ENCODE peak calls at places on chromosomes 11 and 22, in seven cellular contexts. C is neuronal stem cell, S is mesendoderm, Z is H1, J is IMR-90, N is H9, V is trophoblast cell. G is an unnamed sample. For H3K4me1, the result is how much of the 10 kb centered on the place peaks cover.

GRCh38 chr11:1498262-1498661 is 11.7 kb upstream of the MOB2 start:
- DNase-seq in C (no peak), S (no peak), Z (no peak), J (no peak), N (no peak), V (no peak), G (no peak)

GRCh38 chr11:27698872-27699241 is 1.4 kb downstream of the BDNF start:
- DNase-seq in C (peak), S (peak), Z (peak), J (peak), N (peak), V (peak), G (peak)

GRCh38 chr11:111912535-111912934 is at the start of gene HSPB2:
- DNase-seq in C (no peak), S (no peak), Z (no peak), J (no peak), N (no peak), V (no peak), G (no peak)

GRCh38 chr11:15905334-15905733 is 451.0 kb downstream of the SOX6 start:
- DNase-seq in C (no peak), S (no peak), Z (no peak), J (no peak), N (no peak), V (no peak), G (no peak)

GRCh38 chr11:69887841-69888670 is 68.8 kb upstream of the FGF3 start:
- DNase-seq in C (no peak), S (no peak), Z (no peak), J (no peak), N (no peak), V (peak), G (no peak)

GRCh38 chr22:47556473-47556872 is 794.0 kb downstream of the TBC1D22A start:
- DNase-seq in C (no peak), S (no peak), Z (no peak), J (no peak), N (no peak), V (no peak), G (no peak)

GRCh38 chr22:47400701-47401591 is 638.5 kb downstream of the TBC1D22A start:
- DNase-seq in C (no peak), S (no peak), Z (no peak), J (no peak), N (no peak), V (no peak), G (no peak)

GRCh38 chr11:130606781-130607511 is 158.5 kb downstream of the ADAMTS15 start:
- DNase-seq in C (no peak), S (no peak), Z (no peak), J (peak), N (no peak), V (no peak), G (no peak)

GRCh38 chr11:76169473-76169881 is 36.8 kb downstream of the WNT11 start:
- DNase-seq in C (no peak), S (peak), Z (no peak), J (no peak), N (no peak), V (peak), G (no peak)

GRCh38 chr11:134589155-134589554 is 177.1 kb upstream of the B3GAT1 start:
- DNase-seq in C (no peak), S (no peak), Z (no peak), J (no peak), N (no peak), V (no peak), G (no peak)

GRCh38 chr11:133509924-133510697 is 22.2 kb downstream of the OPCML start:
- DNase-seq in C (no peak), S (no peak), Z (no peak), J (no peak), N (peak), V (no peak), G (no peak)

GRCh38 chr11:68987211-68987610 is 6.4 kb upstream of the MRGPRD start:
- DNase-seq in C (no peak), S (no peak), Z (no peak), J (no peak), N (no peak), V (no peak), G (no peak)

GRCh38 chr11:118152552-118153471 is at the start of gene SCN4B:
- DNase-seq in C (peak), S (peak), Z (no peak), J (peak), N (peak), V (peak), G (peak)

GRCh38 chr11:79482800-79483199 is 42.0 kb upstream of the TENM4 start:
- DNase-seq in C (no peak), S (no peak), Z (no peak), J (no peak), N (no peak), V (no peak), G (no peak)

GRCh38 chr11:14973621-14974020 is 1.5 kb upstream of the CALCA start:
- DNase-seq in C (peak), S (peak), Z (no peak), J (peak), N (peak), V (no peak), G (peak)

GRCh38 chr22:32080904-32081303 is 37.8 kb downstream of the SLC5A1 start:
- DNase-seq in C (peak), S (peak), Z (no peak), J (peak), N (peak), V (peak), G (peak)

GRCh38 chr11:113991170-113991569 is 16.3 kb downstream of the HTR3A start:
- DNase-seq in C (peak), S (peak), Z (no peak), J (peak), N (peak), V (peak), G (peak)

GRCh38 chr22:35288116-35288515 is 11.6 kb upstream of the TOM1 start:
- DNase-seq in C (no peak), S (no peak), Z (no peak), J (no peak), N (no peak), V (no peak), G (no peak)

GRCh38 chr22:37416389-37416788 is 10.9 kb downstream of the ELFN2 start:
- DNase-seq in C (no peak), S (no peak), Z (no peak), J (no peak), N (no peak), V (no peak), G (no peak)

GRCh38 chr22:37418627-37419369 is 8.5 kb downstream of the ELFN2 start:
- DNase-seq in C (no peak), S (no peak), Z (no peak), J (no peak), N (no peak), V (no peak), G (no peak)

GRCh38 chr22:37417737-37418348 is 9.4 kb downstream of the ELFN2 start:
- DNase-seq in C (no peak), S (no peak), Z (no peak), J (peak), N (no peak), V (no peak), G (no peak)

GRCh38 chr22:37416806-37417205 is 10.5 kb downstream of the ELFN2 start:
- DNase-seq in C (no peak), S (no peak), Z (no peak), J (no peak), N (no peak), V (no peak), G (no peak)

GRCh38 chr22:37417264-37417663 is 10.0 kb downstream of the ELFN2 start:
- DNase-seq in C (no peak), S (no peak), Z (no peak), J (no peak), N (no peak), V (no peak), G (no peak)
- H3K18ac ChIP-seq in C (peak), S (no peak), Z (no peak), J (no peak), N (no peak), V (no peak), G (no peak)

DNA sequence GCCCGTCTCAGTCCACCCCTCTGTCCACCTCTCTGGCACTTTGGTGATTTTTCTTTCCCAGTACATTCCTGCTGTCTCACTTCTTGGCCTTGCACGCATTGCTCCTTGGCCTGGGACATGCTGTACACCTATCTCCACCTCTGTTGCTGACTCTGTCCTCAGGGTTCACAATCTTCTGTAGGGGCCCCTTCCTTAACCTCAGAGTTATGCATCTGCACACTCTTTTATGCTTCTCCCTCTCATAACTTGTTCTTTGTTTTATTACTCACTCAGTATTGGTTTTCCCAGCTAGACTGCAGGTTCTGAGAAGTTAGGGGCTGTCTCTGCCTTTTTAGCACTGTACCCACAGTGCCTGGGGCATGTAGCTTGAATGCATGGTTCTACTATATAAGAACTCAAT is 139.1 kb upstream of the MTMR2 start:
- DNase-seq in C (no peak), S (no peak), Z (no peak), J (no peak), N (no peak), V (no peak), G (no peak)
- H3K23ac ChIP-seq in C (no peak), S (no peak), Z (no peak), J (no peak), N (no peak), V (no peak), G (no peak)

GRCh38 chr11:104327864-104328513 is 164.0 kb upstream of the PDGFD start:
- DNase-seq in C (no peak), S (no peak), Z (no peak), J (peak), N (no peak), V (peak), G (no peak)

GRCh38 chr11:104332110-104332509 is 168.2 kb upstream of the PDGFD start:
- DNase-seq in C (peak), S (peak), Z (peak), J (no peak), N (peak), V (peak), G (no peak)

GRCh38 chr11:104325093-104325492 is 161.1 kb upstream of the PDGFD start:
- DNase-seq in C (no peak), S (no peak), Z (no peak), J (no peak), N (no peak), V (no peak), G (no peak)

GRCh38 chr11:104328514-104328912 is 164.6 kb upstream of the PDGFD start:
- DNase-seq in C (no peak), S (no peak), Z (no peak), J (no peak), N (no peak), V (peak), G (no peak)

GRCh38 chr11:104329043-104329442 is 165.1 kb upstream of the PDGFD start:
- DNase-seq in C (no peak), S (no peak), Z (no peak), J (no peak), N (no peak), V (no peak), G (no peak)
- H3K4me1 ChIP-seq in C (under half), S (under half), Z (under half), J (under half), N (under half), V (under half), G (under half)

GRCh38 chr22:19513823-19514222 is 10.4 kb downstream of the CLDN5 start:
- DNase-seq in C (no peak), S (no peak), Z (no peak), J (no peak), N (no peak), V (no peak), G (no peak)
- H3K18ac ChIP-seq in C (no peak), S (no peak), Z (no peak), J (no peak), N (no peak), V (no peak), G (no peak)

GRCh38 chr11:31417816-31418215 is 48.2 kb downstream of the DNAJC24 start:
- DNase-seq in C (no peak), S (no peak), Z (no peak), J (no peak), N (no peak), V (no peak), G (no peak)

GRCh38 chr11:31419669-31420068 is 50.0 kb downstream of the DNAJC24 start:
- DNase-seq in C (no peak), S (no peak), Z (no peak), J (peak), N (no peak), V (no peak), G (no peak)

GRCh38 chr11:31417357-31417756 is 47.7 kb downstream of the DNAJC24 start:
- DNase-seq in C (no peak), S (no peak), Z (no peak), J (no peak), N (no peak), V (no peak), G (no peak)

GRCh38 chr11:31421840-31422239 is 52.2 kb downstream of the DNAJC24 start:
- DNase-seq in C (peak), S (no peak), Z (no peak), J (no peak), N (no peak), V (no peak), G (no peak)

GRCh38 chr11:31419138-31419537 is 49.5 kb downstream of the DNAJC24 start:
- DNase-seq in C (no peak), S (no peak), Z (no peak), J (no peak), N (no peak), V (no peak), G (no peak)
- H3K23ac ChIP-seq in C (no peak), S (no peak), Z (no peak), J (no peak), N (no peak), V (no peak), G (no peak)

DNA sequence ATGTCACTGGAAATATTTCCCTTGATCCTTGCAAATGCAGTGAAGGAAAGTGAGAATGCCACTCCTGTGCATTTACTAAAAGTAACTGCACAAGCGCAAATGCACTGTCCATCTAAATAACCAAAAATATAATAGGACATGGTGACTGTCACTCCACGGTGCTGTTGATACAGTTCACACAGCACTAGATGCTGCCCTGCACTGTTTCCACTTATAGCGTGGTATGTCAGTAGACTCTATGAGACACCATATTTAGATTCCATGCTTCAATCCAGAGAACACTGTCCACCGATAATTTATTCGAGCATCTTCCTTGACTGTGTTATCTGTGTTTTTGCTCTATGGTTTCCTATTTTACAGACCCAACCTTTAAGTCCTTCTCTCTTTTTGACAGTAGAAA is 125.8 kb downstream of the MAML2 start:
- DNase-seq in C (no peak), S (no peak), Z (no peak), J (no peak), N (no peak), V (no peak), G (no peak)
- H3K4me1 ChIP-seq in C (under half), S (under half), Z (under half), J (under half), N (under half), V (under half), G (under half)

DNA sequence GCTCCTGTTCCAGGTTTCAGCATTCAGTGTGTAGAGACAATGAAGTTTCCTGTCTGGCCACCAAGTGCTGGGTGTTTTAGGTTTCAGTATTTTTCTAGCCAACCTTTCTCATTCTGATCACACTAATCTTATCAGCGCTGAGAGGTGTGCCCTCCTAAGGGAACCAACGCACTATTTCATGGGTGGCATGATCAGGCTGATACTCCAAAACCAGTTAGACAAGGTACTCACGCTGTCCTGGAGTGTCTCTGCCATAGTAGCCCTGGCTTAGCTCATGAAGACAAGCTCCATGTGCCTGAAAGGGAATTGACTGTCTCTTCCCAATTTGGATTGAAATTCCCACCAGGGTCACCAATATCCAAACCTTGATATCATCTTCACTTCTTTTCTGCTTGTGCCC is 8.0 kb upstream of the RAB38 start:
- DNase-seq in C (no peak), S (no peak), Z (no peak), J (no peak), N (no peak), V (no peak), G (no peak)
- H3K18ac ChIP-seq in C (no peak), S (no peak), Z (no peak), J (no peak), N (no peak), V (no peak), G (no peak)

GRCh38 chr22:50176850-50177536 is 6.5 kb downstream of the PANX2 start:
- DNase-seq in C (no peak), S (no peak), Z (no peak), J (no peak), N (no peak), V (no peak), G (no peak)
- H3K23ac ChIP-seq in C (peak), S (peak), Z (no peak), J (no peak), N (no peak), V (no peak), G (no peak)

DNA sequence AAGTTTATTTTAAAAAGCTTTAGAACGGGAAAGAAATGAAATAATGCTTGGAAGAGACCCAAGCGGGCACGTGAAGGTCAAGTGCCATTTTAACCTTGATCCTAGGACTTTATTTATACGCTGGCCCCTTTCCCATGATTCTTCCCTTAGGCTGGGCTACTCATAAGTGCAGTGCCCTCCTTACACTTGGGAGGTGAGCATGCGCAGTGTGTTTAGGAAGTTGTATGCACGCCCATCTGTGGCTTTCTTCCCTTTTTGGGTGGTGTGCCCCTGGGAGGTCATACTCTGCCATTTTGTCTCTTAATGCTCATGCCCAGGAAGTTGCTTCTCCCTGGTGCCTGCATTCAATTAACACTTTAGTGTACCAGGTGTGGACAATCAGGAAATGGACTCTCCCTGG is 239.7 kb downstream of the SWAP70 start:
- DNase-seq in C (no peak), S (no peak), Z (no peak), J (no peak), N (no peak), V (no peak), G (no peak)
- H3K4me1 ChIP-seq in C (under half), S (under half), Z (under half), J (under half), N (under half), V (under half), G (under half)